ENCODE peak calls at places on chromosomes 6 and 20, in ten cellular contexts. E, V, R, O, P, W, X, J, U and G are unnamed samples.
A peak's percentile ranks its signal among the peaks of the same experiment; 100 is the strongest.

GRCh38 chr6:39865011-39865888 is 69.0 kb downstream of the MOCS1 start:
- DNase-seq in V (peak; percentile 80), R (peak; percentile 78), W (peak; percentile 50), O (peak; percentile 28), X (peak; percentile 68), U (peak; percentile 92), E (no peak), J (peak; percentile 68), P (peak; percentile 23), G (no peak)

GRCh38 chr6:157151989-157152388 is 171.3 kb downstream of the TMEM242 start:
- DNase-seq in R (no peak), P (no peak), X (no peak), J (no peak), V (no peak), W (no peak), O (peak; percentile 53), E (peak; percentile 96), U (no peak), G (no peak)

GRCh38 chr6:107971181-107971580 is 13.2 kb upstream of the SEC63 start:
- DNase-seq in W (no peak), V (no peak), R (no peak), E (no peak), J (no peak), U (no peak), P (no peak), X (no peak), O (no peak), G (no peak)

GRCh38 chr6:42727084-42727601 is 4.7 kb upstream of the PRPH2 start:
- DNase-seq in X (peak; percentile 26), U (peak; percentile 74), O (no peak), J (no peak), V (peak; percentile 39), E (no peak), W (no peak), P (peak; percentile 33), R (no peak), G (no peak)

GRCh38 chr6:73694711-73695411 is 1.1 kb upstream of the CD109 start:
- DNase-seq in V (peak; percentile 41), P (no peak), J (no peak), E (peak; percentile 65), U (no peak), O (no peak), X (no peak), W (no peak), R (no peak), G (no peak)

GRCh38 chr6:54910326-54910952 is 63.9 kb downstream of the FAM83B start:
- DNase-seq in J (no peak), E (no peak), P (no peak), R (no peak), U (no peak), V (no peak), W (no peak), O (no peak), X (no peak), G (no peak)

GRCh38 chr6:84752118-84752850 is 12.1 kb downstream of the TBX18 start:
- DNase-seq in E (no peak), P (no peak), X (no peak), W (no peak), V (no peak), O (no peak), U (no peak), J (no peak), R (no peak), G (no peak)

GRCh38 chr6:105835373-105835772 is 250.8 kb upstream of the PRDM1 start:
- DNase-seq in V (no peak), J (peak; percentile 39), O (no peak), W (no peak), U (no peak), P (no peak), R (no peak), E (peak; percentile 21), X (no peak), G (peak; percentile 74)

GRCh38 chr6:134373282-134373922 is 55.5 kb upstream of the SGK1 start:
- DNase-seq in R (no peak), E (peak; percentile 82), J (no peak), W (no peak), P (no peak), U (peak; percentile 53), O (peak; percentile 73), X (peak; percentile 64), V (peak; percentile 23), G (peak; percentile 74)

GRCh38 chr20:59334616-59335300 is 34.3 kb downstream of the EDN3 start:
- DNase-seq in E (no peak), X (no peak), V (no peak), U (no peak), P (no peak), W (no peak), J (no peak), O (no peak), R (no peak), G (no peak)

GRCh38 chr20:59333260-59333845 is 32.9 kb downstream of the EDN3 start:
- DNase-seq in W (no peak), J (no peak), V (no peak), X (no peak), E (no peak), U (no peak), R (no peak), O (no peak), P (no peak), G (no peak)

GRCh38 chr20:59333928-59334327 is 33.5 kb downstream of the EDN3 start:
- DNase-seq in X (no peak), E (no peak), O (no peak), P (no peak), R (no peak), J (no peak), W (no peak), V (no peak), U (no peak), G (no peak)

GRCh38 chr20:59335401-59335800 is 35.0 kb downstream of the EDN3 start:
- DNase-seq in J (no peak), X (no peak), U (no peak), P (no peak), O (no peak), E (no peak), V (no peak), R (no peak), W (no peak), G (no peak)

DNA sequence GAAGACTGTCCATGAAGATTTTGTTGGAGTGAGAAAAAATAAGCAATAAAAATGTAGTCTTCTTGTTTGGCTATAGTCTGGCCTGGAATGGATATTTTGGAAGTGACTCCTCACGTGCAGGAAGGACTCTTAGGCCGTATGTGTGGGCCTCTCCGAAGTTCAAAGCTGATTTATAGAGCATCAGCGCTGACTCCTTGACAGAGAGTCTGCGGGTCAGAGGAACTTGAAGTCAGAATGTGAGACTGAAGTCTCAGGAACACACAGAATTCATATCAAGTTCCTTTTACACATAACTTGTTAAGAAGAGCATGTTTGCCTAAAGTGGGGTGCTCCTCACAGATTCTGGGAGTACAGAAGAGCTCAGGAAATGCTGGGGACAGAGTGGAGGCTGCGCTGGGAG is 36.1 kb downstream of the EDN3 start:
- DNase-seq in E (no peak), X (no peak), W (no peak), J (no peak), P (no peak), U (no peak), R (no peak), V (no peak), O (no peak), G (no peak)
- TF ChIP-seq CTCF in E (no peak), X (no peak), W (no peak), J (no peak), P (no peak), U (no peak), R (no peak), V (no peak), O (no peak), G (no peak)

GRCh38 chr6:137475103-137475502 is 19.1 kb downstream of the OLIG3 start:
- DNase-seq in O (no peak), R (no peak), W (no peak), J (no peak), V (no peak), P (no peak), E (no peak), X (no peak), U (no peak), G (peak; percentile 12)
- TF ChIP-seq CTCF in O (peak; percentile 10), R (no peak), W (peak; percentile 48), J (no peak), V (no peak), P (no peak), E (no peak), X (no peak), U (no peak), G (no peak)

GRCh38 chr6:38271081-38271480 is 368.6 kb downstream of the BTBD9 start:
- DNase-seq in O (no peak), X (no peak), J (no peak), E (peak; percentile 56), P (no peak), W (no peak), V (no peak), R (no peak), U (no peak), G (no peak)
- TF ChIP-seq CTCF in O (no peak), X (no peak), J (no peak), E (no peak), P (no peak), W (no peak), V (no peak), R (no peak), U (no peak), G (no peak)

GRCh38 chr6:151806757-151807512 is 547 bp upstream of the ESR1 start:
- DNase-seq in R (no peak), X (peak; percentile 16), W (no peak), J (peak; percentile 29), E (no peak), U (no peak), V (no peak), O (no peak), P (no peak), G (no peak)

GRCh38 chr6:151804585-151805285 is 2.7 kb upstream of the ESR1 start:
- DNase-seq in J (no peak), O (no peak), U (no peak), E (no peak), P (no peak), W (no peak), R (no peak), V (no peak), X (no peak), G (no peak)

GRCh38 chr6:151803743-151804142 is 3.7 kb upstream of the ESR1 start:
- DNase-seq in P (no peak), O (no peak), U (no peak), W (no peak), V (no peak), J (no peak), X (no peak), R (no peak), E (no peak), G (no peak)

GRCh38 chr6:151807513-151808330 is at the start of gene ESR1:
- DNase-seq in U (peak; percentile 36), V (peak; percentile 83), X (peak; percentile 35), R (peak; percentile 24), J (peak; percentile 48), O (no peak), P (peak; percentile 53), E (no peak), W (no peak), G (no peak)

DNA sequence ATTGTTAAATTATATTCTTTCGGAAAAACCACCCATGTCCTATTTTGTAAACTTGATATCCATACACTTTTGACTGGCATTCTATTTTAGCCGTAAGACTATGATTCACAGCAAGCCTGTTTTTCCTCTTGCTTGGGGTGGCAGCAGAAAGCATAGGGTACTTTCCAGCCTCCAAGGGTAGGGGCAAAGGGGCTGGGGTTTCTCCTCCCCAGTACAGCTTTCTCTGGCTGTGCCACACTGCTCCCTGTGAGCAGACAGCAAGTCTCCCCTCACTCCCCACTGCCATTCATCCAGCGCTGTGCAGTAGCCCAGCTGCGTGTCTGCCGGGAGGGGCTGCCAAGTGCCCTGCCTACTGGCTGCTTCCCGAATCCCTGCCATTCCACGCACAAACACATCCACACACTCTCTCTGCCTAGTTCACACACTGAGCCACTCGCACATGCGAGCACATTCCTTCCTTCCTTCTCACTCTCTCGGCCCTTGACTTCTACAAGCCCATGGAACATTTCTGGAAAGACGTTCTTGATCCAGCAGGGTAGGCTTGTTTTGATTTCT is 2.1 kb upstream of the ESR1 start:
- DNase-seq in V (peak; percentile 75), W (no peak), J (peak; percentile 2), X (no peak), O (no peak), P (no peak), E (no peak), R (no peak), U (peak; percentile 31), G (no peak)
- TF ChIP-seq CTCF in V (no peak), W (no peak), J (no peak), X (no peak), O (no peak), P (no peak), E (no peak), R (no peak), U (no peak), G (no peak)